ENCODE peak calls at places on chromosomes 11 and 22, in ten cellular contexts. B is tibial artery, H is colonic mucosa, M is AG04450, S is HCT116, C is psoas muscle, A is uterus, F is cardiac muscle cell, I is right atrium auricular region, P is HL-60. K is an unnamed sample.

GRCh38 chr11:18720086-18720810 is 5.7 kb downstream of the IGSF22 start:
- DNase-seq in B (no peak), H (no peak), M (no peak), S (no peak), C (peak), A (no peak), F (peak), I (no peak), P (no peak), K (no peak)

GRCh38 chr11:27603376-27603775 is 96.8 kb upstream of the LIN7C start:
- DNase-seq in B (no peak), H (no peak), M (no peak), S (no peak), C (no peak), A (no peak), F (no peak), I (no peak), P (no peak), K (no peak)

GRCh38 chr22:22771696-22772377 is 115.8 kb upstream of the IGLL5 start:
- DNase-seq in B (no peak), H (no peak), M (no peak), S (no peak), C (no peak), A (no peak), F (no peak), I (peak), P (no peak), K (no peak)

GRCh38 chr11:28083118-28083517 is 24.8 kb downstream of the KIF18A start:
- DNase-seq in B (no peak), H (no peak), M (no peak), S (no peak), C (no peak), A (no peak), F (no peak), I (no peak), P (no peak), K (no peak)

GRCh38 chr11:1087961-1088926 is 13.6 kb downstream of the MUC2 start:
- DNase-seq in B (no peak), H (no peak), M (no peak), S (no peak), C (peak), A (no peak), F (no peak), I (no peak), P (no peak), K (no peak)

GRCh38 chr11:123532131-123532530 is 102.1 kb downstream of the GRAMD1B start:
- DNase-seq in B (no peak), H (no peak), M (no peak), S (no peak), C (no peak), A (no peak), F (no peak), I (no peak), P (no peak), K (peak)

GRCh38 chr22:20147286-20147988 is 3.4 kb downstream of the CCDC188 start:
- DNase-seq in B (no peak), H (no peak), M (no peak), S (no peak), C (no peak), A (no peak), F (no peak), I (no peak), P (no peak), K (no peak)

GRCh38 chr22:23020659-23021293 is 49.5 kb upstream of the GNAZ start:
- DNase-seq in B (no peak), H (no peak), M (no peak), S (no peak), C (no peak), A (no peak), F (no peak), I (no peak), P (no peak), K (no peak)

GRCh38 chr11:131760191-131760951 is 390.0 kb downstream of the NTM start:
- DNase-seq in B (no peak), H (no peak), M (no peak), S (no peak), C (peak), A (no peak), F (peak), I (no peak), P (no peak), K (no peak)

GRCh38 chr11:130524132-130524790 is 75.8 kb downstream of the ADAMTS15 start:
- DNase-seq in B (no peak), H (no peak), M (no peak), S (no peak), C (no peak), A (no peak), F (no peak), I (peak), P (no peak), K (no peak)

GRCh38 chr11:65225284-65226102 is 36.3 kb upstream of the POLA2 start:
- DNase-seq in B (peak), H (peak), M (peak), S (no peak), C (no peak), A (peak), F (peak), I (peak), P (peak), K (no peak)
- H3K4me3 ChIP-seq in B (peak), H (peak), M (peak), S (no peak), C (peak), A (peak), F (peak), I (peak), P (peak), K (no peak)

GRCh38 chr22:31623634-31624312 is 38.2 kb downstream of the PISD start:
- DNase-seq in B (no peak), H (no peak), M (no peak), S (no peak), C (no peak), A (no peak), F (no peak), I (no peak), P (no peak), K (no peak)

GRCh38 chr22:31625257-31625640 is 36.8 kb downstream of the PISD start:
- DNase-seq in B (no peak), H (no peak), M (no peak), S (no peak), C (no peak), A (no peak), F (no peak), I (no peak), P (no peak), K (no peak)

GRCh38 chr22:31626427-31627150 is 35.4 kb downstream of the PISD start:
- DNase-seq in B (no peak), H (no peak), M (no peak), S (no peak), C (no peak), A (peak), F (peak), I (no peak), P (no peak), K (no peak)

GRCh38 chr22:31627223-31627731 is 34.7 kb downstream of the PISD start:
- DNase-seq in B (no peak), H (no peak), M (no peak), S (no peak), C (no peak), A (no peak), F (no peak), I (no peak), P (no peak), K (no peak)

DNA sequence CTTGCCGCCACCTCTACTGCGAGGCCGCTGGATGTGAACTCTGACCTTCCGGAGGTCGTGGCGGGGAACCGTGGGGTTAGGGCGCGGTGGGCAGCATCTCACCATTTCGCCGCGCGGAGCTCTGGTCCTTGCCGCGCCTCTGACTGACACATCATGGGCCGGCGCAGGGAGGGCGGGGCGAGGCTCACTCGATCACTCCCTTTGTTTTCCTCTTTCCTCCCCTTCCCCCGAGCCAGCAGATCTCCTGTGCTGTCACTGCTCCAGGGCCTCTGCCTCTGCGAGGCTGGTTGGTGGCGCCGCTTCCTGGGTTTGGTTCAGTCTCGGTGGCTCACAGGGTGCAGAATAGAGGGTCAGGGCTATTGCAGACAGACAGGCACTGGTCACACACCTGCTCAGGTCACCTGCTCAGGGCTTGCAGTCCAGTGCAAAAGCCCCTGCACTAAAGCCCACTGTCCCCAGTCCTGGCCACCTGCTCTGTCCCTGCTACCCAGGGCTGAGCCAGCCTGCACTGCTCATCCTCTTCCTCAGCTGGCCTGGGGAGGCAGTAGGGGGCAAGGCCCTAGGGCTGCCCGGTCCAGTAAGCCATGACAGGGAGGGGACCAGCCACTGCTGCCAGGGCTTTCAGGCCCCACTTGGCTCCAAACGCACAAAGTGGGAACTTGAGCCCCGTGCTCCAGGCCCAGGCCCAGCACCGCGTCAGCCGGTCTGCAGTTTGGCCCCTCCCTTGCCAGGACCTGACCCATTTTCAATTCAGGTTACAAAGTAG is 36.2 kb downstream of the PISD start:
- DNase-seq in B (no peak), H (peak), M (no peak), S (no peak), C (peak), A (peak), F (peak), I (no peak), P (no peak), K (no peak)
- TF ChIP-seq CTCF in B (no peak), H (no peak), M (peak), S (no peak), C (no peak), A (no peak), F (no peak), I (no peak), P (no peak), K (no peak)

DNA sequence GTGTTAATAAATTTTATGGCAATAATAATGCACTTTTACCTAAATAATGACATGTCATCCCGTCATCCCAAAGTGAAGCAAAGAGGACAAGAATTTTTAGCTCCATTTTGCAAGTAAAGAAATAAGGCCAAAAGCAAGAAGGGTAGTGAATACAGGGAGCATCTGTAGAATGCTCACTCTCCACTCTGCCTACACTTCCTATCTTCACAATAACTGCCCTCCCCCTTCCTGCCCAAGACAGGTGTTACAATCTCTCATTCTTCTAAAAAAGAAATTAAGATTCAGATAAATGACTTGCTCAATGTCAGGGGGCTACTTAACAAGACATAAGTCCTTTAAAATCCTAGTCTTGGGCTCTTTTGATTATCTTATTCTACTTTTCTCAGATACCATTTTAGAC is 8.9 kb downstream of the RDX start:
- DNase-seq in B (no peak), H (no peak), M (no peak), S (no peak), C (no peak), A (no peak), F (no peak), I (no peak), P (no peak), K (no peak)
- H3K4me3 ChIP-seq in B (no peak), H (no peak), M (no peak), S (no peak), C (no peak), A (no peak), F (no peak), I (no peak), P (no peak), K (no peak)

GRCh38 chr22:37549704-37550059 is 10.6 kb upstream of the CDC42EP1 start:
- DNase-seq in B (no peak), H (no peak), M (no peak), S (no peak), C (no peak), A (peak), F (peak), I (no peak), P (no peak), K (no peak)
- TF ChIP-seq CTCF in B (peak), H (no peak), M (peak), S (no peak), C (no peak), A (peak), F (peak), I (peak), P (no peak), K (peak)

GRCh38 chr22:32202539-32203180 is 2.2 kb downstream of the RFPL2 start:
- DNase-seq in B (no peak), H (peak), M (no peak), S (peak), C (no peak), A (no peak), F (peak), I (no peak), P (peak), K (peak)
- H3K4me3 ChIP-seq in B (no peak), H (peak), M (no peak), S (no peak), C (peak), A (no peak), F (peak), I (no peak), P (peak), K (no peak)

DNA sequence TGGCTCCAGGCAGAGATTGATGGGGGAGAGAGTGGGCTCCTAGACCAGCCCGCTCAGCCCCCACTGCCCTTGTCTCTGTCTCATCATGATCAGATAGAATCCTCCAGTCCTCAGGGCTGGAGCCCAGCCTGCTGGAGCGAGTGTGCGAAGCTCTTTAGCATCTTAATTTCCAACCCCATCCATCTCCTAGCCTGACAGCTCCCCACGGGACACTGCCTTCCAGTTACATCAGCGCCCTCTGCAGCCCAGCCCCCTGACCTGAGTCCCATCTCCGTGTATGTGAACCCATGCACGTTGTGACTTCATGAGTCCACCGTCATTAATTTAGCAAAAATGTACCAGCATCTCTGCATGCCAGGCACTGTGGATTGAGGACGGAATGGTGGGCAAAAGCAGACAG is 2.1 kb downstream of the P2RX3 start:
- DNase-seq in B (no peak), H (no peak), M (no peak), S (no peak), C (peak), A (no peak), F (peak), I (no peak), P (no peak), K (peak)
- TF ChIP-seq CTCF in B (no peak), H (no peak), M (no peak), S (peak), C (no peak), A (no peak), F (peak), I (peak), P (no peak), K (peak)

GRCh38 chr11:111416231-111416960 is 37.3 kb upstream of the POU2AF1 start:
- DNase-seq in B (no peak), H (no peak), M (no peak), S (no peak), C (no peak), A (no peak), F (no peak), I (no peak), P (no peak), K (no peak)

GRCh38 chr11:111417011-111417765 is 38.1 kb upstream of the POU2AF1 start:
- DNase-seq in B (no peak), H (no peak), M (peak), S (no peak), C (no peak), A (no peak), F (no peak), I (no peak), P (peak), K (no peak)

GRCh38 chr11:111419181-111419580 is 40.1 kb upstream of the POU2AF1 start:
- DNase-seq in B (no peak), H (no peak), M (no peak), S (no peak), C (no peak), A (no peak), F (no peak), I (no peak), P (no peak), K (no peak)

GRCh38 chr11:111418436-111418787 is 39.3 kb upstream of the POU2AF1 start:
- DNase-seq in B (no peak), H (no peak), M (no peak), S (no peak), C (no peak), A (no peak), F (no peak), I (no peak), P (no peak), K (no peak)

GRCh38 chr11:111417766-111418435 is 38.8 kb upstream of the POU2AF1 start:
- DNase-seq in B (peak), H (peak), M (peak), S (no peak), C (peak), A (peak), F (peak), I (no peak), P (no peak), K (no peak)
- H3K4me3 ChIP-seq in B (no peak), H (no peak), M (no peak), S (no peak), C (no peak), A (no peak), F (no peak), I (no peak), P (no peak), K (no peak)

DNA sequence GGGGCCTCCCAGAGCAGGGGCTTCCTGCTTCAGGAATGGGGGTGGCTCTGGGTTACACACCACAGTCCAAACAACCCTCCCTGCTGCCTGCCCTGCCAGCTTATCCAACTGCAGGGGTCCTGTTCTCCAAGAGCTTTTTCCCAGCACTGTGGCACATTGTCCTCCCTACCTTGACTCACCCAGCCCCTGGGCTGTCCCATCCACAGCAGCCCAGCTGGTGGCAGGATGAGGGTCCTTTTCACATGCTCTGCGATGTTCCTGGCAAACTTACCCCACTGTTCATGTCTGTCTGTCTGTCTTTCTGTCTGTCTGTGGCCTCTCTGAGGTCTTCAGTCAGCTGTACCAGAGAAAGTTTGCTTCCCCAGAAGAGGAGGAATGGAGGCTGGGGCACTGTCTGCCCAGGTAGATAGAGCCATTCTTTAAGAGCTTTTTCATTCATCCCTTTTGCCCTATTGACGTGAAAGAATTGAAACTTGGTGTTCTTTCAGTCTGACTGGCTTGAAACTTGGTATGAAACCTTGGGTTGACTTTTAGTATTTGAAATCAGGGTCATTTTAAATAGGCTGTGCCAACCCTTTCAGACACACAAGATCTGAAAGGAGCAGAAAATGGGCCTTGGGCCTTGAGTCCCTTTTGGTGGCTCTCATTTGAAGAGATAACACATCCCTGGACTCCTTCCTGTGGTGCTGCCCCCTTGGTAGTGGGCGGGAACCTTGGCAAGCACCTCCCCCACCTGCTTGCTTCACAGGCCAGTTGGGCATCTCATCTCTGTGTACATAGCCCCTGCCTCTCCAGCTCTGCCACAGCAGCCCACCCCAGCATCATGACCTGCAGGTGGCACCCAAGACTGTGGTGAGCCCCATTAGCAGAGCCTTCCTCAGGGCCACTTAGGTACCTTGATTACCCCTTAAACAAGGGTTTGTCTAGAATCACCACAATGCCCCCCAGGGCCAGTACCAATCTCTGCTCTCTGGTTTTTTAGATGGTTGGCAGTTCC is 74.6 kb upstream of the SUSD2 start:
- DNase-seq in B (no peak), H (no peak), M (no peak), S (no peak), C (no peak), A (peak), F (no peak), I (no peak), P (no peak), K (no peak)
- TF ChIP-seq CTCF in B (peak), H (no peak), M (peak), S (peak), C (peak), A (peak), F (peak), I (peak), P (no peak), K (peak)

DNA sequence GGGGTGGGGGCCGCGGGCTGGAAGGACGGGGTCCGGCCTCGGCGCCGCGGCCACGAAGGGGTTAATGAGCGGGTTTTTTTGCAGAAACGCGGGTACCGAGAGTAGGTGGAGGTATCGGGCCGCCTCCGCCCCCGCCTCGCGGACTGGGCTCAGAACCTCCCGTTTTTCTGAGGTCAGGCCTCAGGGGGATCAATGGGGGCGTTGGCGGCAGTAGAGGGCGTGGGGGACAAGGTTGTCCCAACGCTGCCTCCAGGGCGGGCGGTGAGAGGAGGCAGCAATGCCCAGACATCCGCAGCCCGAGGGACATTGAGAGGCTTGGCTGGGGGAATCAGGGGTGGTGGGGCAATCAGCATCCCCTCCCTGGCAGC is 34.8 kb upstream of the PRODH start:
- DNase-seq in B (no peak), H (no peak), M (no peak), S (no peak), C (no peak), A (no peak), F (no peak), I (no peak), P (no peak), K (no peak)
- H3K4me3 ChIP-seq in B (peak), H (peak), M (no peak), S (peak), C (peak), A (no peak), F (peak), I (peak), P (peak), K (peak)

GRCh38 chr11:46386005-46386331 is 4.5 kb downstream of the MDK start:
- DNase-seq in B (no peak), H (no peak), M (no peak), S (no peak), C (no peak), A (no peak), F (no peak), I (no peak), P (no peak), K (no peak)
- TF ChIP-seq CTCF in B (no peak), H (no peak), M (no peak), S (no peak), C (no peak), A (no peak), F (no peak), I (no peak), P (no peak), K (no peak)

K was measured in PC-3.